ENCODE peak calls at places on chromosomes 7 and 10, in six cellular contexts. K is stimulated activated CD4-positive, alpha-beta T cell treated with anti-CD3 and anti-CD28 coated beads, Interleukin-15, amount 100 ng/mL, for 48 hours; P is foreskin melanocyte; H is HTR-8/SVneo; M is activated CD4-positive, alpha-beta T cell treated with anti-CD3 and anti-CD28 coated beads, Interleukin-2, amount 10 ng/mL, durations not matched to agents 7 days and 5 days; N is RKO. Q is an unnamed sample.

GRCh38 chr10:70068925-70069324 is 16.3 kb downstream of the MACROH2A2 start:
- DNase-seq in K (no peak), M (no peak), N (no peak), P (no peak), H (no peak), Q (no peak)

GRCh38 chr10:28326516-28327493 is 23.9 kb upstream of the MPP7 start:
- DNase-seq in P (no peak), M (no peak), H (no peak), N (no peak), K (no peak), Q (no peak)

GRCh38 chr10:70575874-70576802 is 26.4 kb downstream of the PRF1 start:
- DNase-seq in M (peak; percentile 38), H (no peak), P (peak; percentile 59), N (no peak), K (no peak), Q (peak; percentile 58)

GRCh38 chr7:22564511-22565045 is 64.6 kb upstream of the STEAP1B start:
- DNase-seq in N (no peak), K (no peak), H (no peak), M (no peak), P (peak; percentile 88), Q (no peak)

GRCh38 chr7:157679607-157680006 is 342.8 kb downstream of the DNAJB6 start:
- DNase-seq in M (no peak), K (no peak), P (no peak), N (no peak), H (no peak), Q (no peak)

GRCh38 chr10:35040761-35041501 is 49.2 kb downstream of the CUL2 start:
- DNase-seq in N (no peak), K (no peak), P (peak; percentile 73), M (no peak), H (no peak), Q (no peak)

GRCh38 chr10:124996854-124997215 is 54.9 kb downstream of the ZRANB1 start:
- DNase-seq in M (no peak), H (no peak), N (no peak), P (no peak), K (no peak), Q (no peak)

GRCh38 chr10:132671171-132672154 is 114.5 kb downstream of the NKX6-2 start:
- DNase-seq in K (no peak), N (no peak), H (no peak), P (no peak), M (no peak), Q (no peak)

GRCh38 chr10:114933588-114933987 is 4.4 kb upstream of the TRUB1 start:
- DNase-seq in N (no peak), P (no peak), M (no peak), K (no peak), H (no peak), Q (no peak)

GRCh38 chr10:96691761-96692160 is 28.6 kb downstream of the PIK3AP1 start:
- DNase-seq in N (no peak), M (no peak), P (no peak), K (no peak), H (no peak), Q (no peak)

GRCh38 chr7:79268730-79269129 is 184.7 kb downstream of the MAGI2 start:
- DNase-seq in P (no peak), M (no peak), N (no peak), H (no peak), K (no peak), Q (no peak)

GRCh38 chr10:133086247-133086646 is 1.5 kb upstream of the ADGRA1 start:
- DNase-seq in M (no peak), H (no peak), P (no peak), K (no peak), N (no peak), Q (no peak)

GRCh38 chr10:92387289-92387940 is 96.4 kb downstream of the MARCHF5 start:
- DNase-seq in N (peak; percentile 50), P (peak; percentile 54), K (no peak), H (peak; percentile 63), M (peak; percentile 44), Q (peak; percentile 36)

GRCh38 chr7:135161669-135162068 is 8.8 kb downstream of the CYREN start:
- DNase-seq in K (no peak), P (no peak), H (no peak), M (no peak), N (no peak), Q (no peak)

GRCh38 chr7:85748861-85749260 is 562.0 kb upstream of the SEMA3D start:
- DNase-seq in H (no peak), M (no peak), P (no peak), K (no peak), N (no peak), Q (peak; percentile 53)

GRCh38 chr10:96118604-96119450 is 11.3 kb upstream of the ZNF518A start:
- DNase-seq in P (no peak), H (no peak), K (no peak), M (no peak), N (peak; percentile 95), Q (peak; percentile 89)

GRCh38 chr7:4788627-4789189 is 13.3 kb downstream of the AP5Z1 start:
- DNase-seq in P (no peak), K (no peak), N (no peak), M (no peak), H (no peak), Q (no peak)

GRCh38 chr7:22296916-22297315 is 60.0 kb downstream of the RAPGEF5 start:
- DNase-seq in K (no peak), P (no peak), H (no peak), N (no peak), M (no peak), Q (no peak)

GRCh38 chr10:87578799-87579401 is 74.2 kb downstream of the MINPP1 start:
- DNase-seq in K (no peak), M (no peak), P (peak; percentile 65), N (no peak), H (no peak), Q (no peak)

GRCh38 chr7:2409745-2410414 is 6.5 kb downstream of the CHST12 start:
- DNase-seq in H (no peak), M (no peak), N (no peak), K (no peak), P (no peak), Q (no peak)

GRCh38 chr7:102019461-102019860 is 202.0 kb downstream of the CUX1 start:
- DNase-seq in H (no peak), M (no peak), K (no peak), P (no peak), N (no peak), Q (no peak)

GRCh38 chr7:25037325-25037724 is 57.3 kb upstream of the OSBPL3 start:
- DNase-seq in M (no peak), H (no peak), K (no peak), P (no peak), N (no peak), Q (no peak)

GRCh38 chr10:7107287-7107686 is 303.5 kb downstream of the SFMBT2 start:
- DNase-seq in H (no peak), N (no peak), M (no peak), P (no peak), K (no peak), Q (no peak)

GRCh38 chr7:74449809-74450397 is 3.8 kb upstream of the GTF2IRD1 start:
- DNase-seq in P (peak; percentile 39), H (peak; percentile 56), N (peak; percentile 60), K (peak; percentile 51), M (peak; percentile 77), Q (peak; percentile 58)

GRCh38 chr7:68166525-68166924 is 1169.9 kb downstream of the TYW1 start:
- DNase-seq in N (no peak), M (no peak), K (no peak), P (no peak), H (no peak), Q (no peak)

GRCh38 chr10:44157574-44157973 is 227.3 kb downstream of the CXCL12 start:
- DNase-seq in K (no peak), H (no peak), N (no peak), M (no peak), P (no peak), Q (no peak)

GRCh38 chr10:56622335-56622973 is 261.4 kb upstream of the ZWINT start:
- DNase-seq in P (no peak), K (no peak), M (no peak), N (peak; percentile 11), H (no peak), Q (no peak)

GRCh38 chr7:584122-584465 is 64.4 kb upstream of the PDGFA start:
- DNase-seq in M (peak; percentile 94), N (no peak), K (peak; percentile 88), P (no peak), H (no peak), Q (no peak)

GRCh38 chr10:91596821-91597396 is 36.0 kb downstream of the PPP1R3C start:
- DNase-seq in N (no peak), P (peak; percentile 55), K (no peak), H (no peak), M (no peak), Q (peak; percentile 47)